ENCODE peak calls at places on chromosome 5, in six cellular contexts. W, V, D, X, Z and C are unnamed samples.

GRCh38 chr5:178537467-178538381 is 52.5 kb downstream of the COL23A1 start:
- DNase-seq in W (no peak), Z (no peak), D (no peak), X (peak), V (no peak), C (no peak)

GRCh38 chr5:125038477-125038876 is 292.0 kb upstream of the ZNF608 start:
- DNase-seq in D (no peak), X (no peak), W (peak), Z (no peak), V (no peak), C (no peak)

GRCh38 chr5:17225551-17225950 is 8.1 kb downstream of the BASP1 start:
- DNase-seq in V (no peak), X (no peak), D (no peak), W (no peak), Z (no peak), C (no peak)

GRCh38 chr5:150108711-150109605 is 22.6 kb upstream of the CSF1R start:
- DNase-seq in X (no peak), W (no peak), V (no peak), D (no peak), Z (no peak), C (no peak)

GRCh38 chr5:149420509-149421371 is 41.6 kb upstream of the IL17B start:
- DNase-seq in Z (no peak), X (peak), D (no peak), W (no peak), V (no peak), C (no peak)

GRCh38 chr5:78505860-78506259 is 142.7 kb downstream of the LHFPL2 start:
- DNase-seq in W (no peak), Z (no peak), D (no peak), V (no peak), X (no peak), C (no peak)

GRCh38 chr5:82165740-82166530 is 112.2 kb downstream of the RPS23 start:
- DNase-seq in V (peak), X (peak), W (peak), D (no peak), Z (peak), C (peak)

GRCh38 chr5:91219803-91220371 is 163.2 kb downstream of the ARRDC3 start:
- DNase-seq in W (peak), V (no peak), X (no peak), D (no peak), Z (no peak), C (no peak)

GRCh38 chr5:35617435-35618296 is at the start of gene SPEF2:
- DNase-seq in V (peak), X (peak), Z (peak), W (peak), D (peak), C (peak)

GRCh38 chr5:141560725-141561483 is 57.9 kb downstream of the DIAPH1 start:
- DNase-seq in V (peak), W (peak), X (peak), D (no peak), Z (peak), C (peak)

GRCh38 chr5:137254153-137254552 is 245.0 kb downstream of the SPOCK1 start:
- DNase-seq in Z (peak), D (no peak), W (no peak), X (no peak), V (no peak), C (no peak)

GRCh38 chr5:83715316-83716060 is 5.2 kb downstream of the HAPLN1 start:
- DNase-seq in D (no peak), V (no peak), Z (no peak), X (no peak), W (no peak), C (no peak)

GRCh38 chr5:106601605-106602004 is 1069.1 kb downstream of the EFNA5 start:
- DNase-seq in V (no peak), X (no peak), Z (no peak), W (no peak), D (no peak), C (no peak)

GRCh38 chr5:1737790-1738405 is 61.7 kb downstream of the MRPL36 start:
- DNase-seq in V (no peak), W (peak), D (peak), Z (no peak), X (no peak), C (no peak)

GRCh38 chr5:68080282-68081050 is 135.1 kb upstream of the PIK3R1 start:
- DNase-seq in V (no peak), D (no peak), X (no peak), W (no peak), Z (no peak), C (no peak)

GRCh38 chr5:54484219-54484894 is 28.9 kb downstream of the HSPB3 start:
- DNase-seq in X (no peak), W (no peak), Z (peak), D (no peak), V (no peak), C (no peak)

GRCh38 chr5:169183581-169183980 is 117.4 kb downstream of the SLIT3 start:
- DNase-seq in V (no peak), Z (no peak), D (no peak), W (no peak), X (no peak), C (no peak)

GRCh38 chr5:98365126-98365525 is 408.3 kb upstream of the RGMB start:
- DNase-seq in W (no peak), V (peak), Z (no peak), X (no peak), D (no peak), C (no peak)

GRCh38 chr5:154654484-154655375 is 100.4 kb upstream of the LARP1 start:
- DNase-seq in X (no peak), W (no peak), D (no peak), V (no peak), Z (no peak), C (no peak)

GRCh38 chr5:81169924-81170323 is 63.2 kb upstream of the CKMT2 start:
- DNase-seq in Z (no peak), D (no peak), X (no peak), W (no peak), V (no peak), C (no peak)

GRCh38 chr5:171367424-171368370 is 20.0 kb upstream of the NPM1 start:
- DNase-seq in X (no peak), Z (no peak), D (no peak), W (no peak), V (no peak), C (no peak)

GRCh38 chr5:582936-583635 is 29.1 kb upstream of the CEP72 start:
- DNase-seq in V (no peak), D (no peak), Z (no peak), X (no peak), W (no peak), C (no peak)

GRCh38 chr5:173764321-173765029 is 123.7 kb upstream of the CPEB4 start:
- DNase-seq in V (peak), D (no peak), Z (peak), X (peak), W (peak), C (no peak)

GRCh38 chr5:137320056-137321045 is 178.8 kb downstream of the SPOCK1 start:
- DNase-seq in V (no peak), Z (peak), X (no peak), D (peak), W (peak), C (no peak)

GRCh38 chr5:169629847-169630548 is 7.1 kb upstream of the DOCK2 start:
- DNase-seq in W (no peak), D (no peak), Z (no peak), X (no peak), V (no peak), C (no peak)

GRCh38 chr5:180703912-180704311 is 35.9 kb downstream of the OR2Y1 start:
- DNase-seq in D (no peak), X (no peak), V (no peak), Z (no peak), W (no peak), C (no peak)

GRCh38 chr5:56490971-56491468 is 257.9 kb upstream of the ANKRD55 start:
- DNase-seq in V (no peak), D (peak), Z (no peak), W (peak), X (no peak), C (no peak)
- H3K27ac ChIP-seq in V (no peak), D (no peak), Z (no peak), W (peak), X (no peak), C (peak)

GRCh38 chr5:126104951-126105350 is 318.3 kb upstream of the GRAMD2B start:
- DNase-seq in X (no peak), D (no peak), V (no peak), W (no peak), Z (no peak), C (no peak)
- H3K27ac ChIP-seq in X (no peak), D (no peak), V (no peak), W (no peak), Z (no peak), C (no peak)

DNA sequence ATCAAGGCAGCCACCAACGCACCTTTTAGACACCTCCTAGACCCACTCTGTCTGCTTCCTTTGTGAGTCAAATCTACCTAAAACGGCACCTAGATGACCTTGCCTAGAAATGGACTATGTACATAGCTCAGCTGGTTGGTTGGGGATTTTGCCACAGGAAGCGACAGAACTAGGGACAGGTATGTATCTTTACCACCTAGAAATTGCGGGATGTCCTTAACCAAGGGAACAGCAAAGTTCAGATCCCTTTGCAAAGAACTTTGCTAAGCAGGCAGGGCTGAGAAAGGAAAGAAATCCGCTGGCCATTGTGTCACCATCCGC is 2.0 kb upstream of the ENC1 start:
- DNase-seq in X (no peak), W (no peak), V (no peak), Z (no peak), D (no peak), C (no peak)
- H3K27ac ChIP-seq in X (peak), W (peak), V (peak), Z (no peak), D (no peak), C (peak)

GRCh38 chr5:9529041-9529480 is 16.8 kb downstream of the SEMA5A start:
- DNase-seq in D (no peak), V (peak), X (peak), Z (peak), W (no peak), C (no peak)
- H3K27ac ChIP-seq in D (no peak), V (peak), X (peak), Z (peak), W (no peak), C (no peak)

GRCh38 chr5:39068099-39068498 is 6.1 kb downstream of the RICTOR start:
- DNase-seq in X (no peak), Z (no peak), D (no peak), W (no peak), V (no peak), C (no peak)
- H3K27ac ChIP-seq in X (peak), Z (no peak), D (no peak), W (no peak), V (no peak), C (no peak)

DNA sequence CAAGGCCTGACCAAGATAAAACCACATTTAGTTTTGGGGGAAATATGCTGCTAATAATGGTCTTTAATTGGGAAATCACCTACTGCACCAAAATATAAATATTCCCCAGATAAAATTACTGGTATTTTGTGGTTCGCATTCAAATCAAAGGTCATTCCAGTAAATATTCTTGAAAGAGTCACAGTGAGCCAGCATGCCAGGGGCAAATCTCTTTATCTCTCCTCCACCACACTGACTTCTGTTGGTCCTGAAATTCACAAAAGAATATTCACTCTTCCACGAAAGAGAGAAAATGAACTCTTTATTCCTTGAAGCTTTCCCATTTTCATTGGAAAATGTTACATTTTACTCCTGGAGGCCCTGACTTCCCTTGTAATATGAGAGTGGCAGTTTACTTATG is 39.8 kb downstream of the ZNF366 start:
- DNase-seq in V (no peak), X (no peak), Z (no peak), D (no peak), W (no peak), C (no peak)
- H3K27ac ChIP-seq in V (no peak), X (peak), Z (peak), D (no peak), W (no peak), C (no peak)

DNA sequence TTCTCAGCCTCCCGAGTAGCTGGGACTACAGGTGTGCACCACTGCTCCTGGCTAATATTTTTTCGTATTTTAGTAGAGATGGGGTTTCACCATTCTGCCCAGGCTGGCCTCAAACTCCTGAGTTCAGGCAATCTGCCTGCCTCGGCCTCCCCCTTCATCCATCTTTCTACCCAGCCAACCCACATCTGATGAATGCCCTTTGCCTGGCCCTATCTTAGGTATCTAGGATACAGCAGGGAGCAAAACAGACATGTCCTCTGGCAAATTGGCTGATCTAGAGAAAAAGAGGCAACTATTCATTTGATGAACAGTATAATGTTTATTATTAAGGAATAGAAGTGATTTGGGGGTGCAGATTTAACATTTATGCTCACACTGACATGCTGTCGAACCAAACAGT is 123.0 kb downstream of the TRIO start:
- DNase-seq in D (no peak), Z (no peak), W (no peak), V (no peak), X (no peak), C (no peak)
- H3K27ac ChIP-seq in D (no peak), Z (no peak), W (no peak), V (no peak), X (no peak), C (no peak)

GRCh38 chr5:131539251-131539650 is 95.8 kb downstream of the RAPGEF6 start:
- DNase-seq in V (no peak), Z (no peak), D (no peak), W (no peak), X (no peak), C (no peak)
- H3K27ac ChIP-seq in V (no peak), Z (no peak), D (peak), W (no peak), X (no peak), C (no peak)